ENCODE peak calls at places on chromosomes 3 and 15, in four cellular contexts. One of them, this sample, is unnamed.

GRCh38 chr15:91538782-91539181 is 314.7 kb upstream of the SLCO3A1 start:
- DNase-seq in nephron progenitor cell: no peak
- DNase-seq in AG04450: no peak
- DNase-seq in GM13976: no peak
- DNase-seq in this sample: no peak

GRCh38 chr3:127196002-127196401 is 3.1 kb downstream of the PRR23E start:
- DNase-seq in AG04450: no peak
- DNase-seq in nephron progenitor cell: no peak
- DNase-seq in GM13976: peak
- DNase-seq in this sample: peak

GRCh38 chr3:49602877-49603411 is 48.7 kb downstream of the BSN start:
- DNase-seq in AG04450: no peak
- DNase-seq in nephron progenitor cell: no peak
- DNase-seq in GM13976: no peak
- DNase-seq in this sample: no peak

GRCh38 chr3:113271189-113271588 is 59.8 kb downstream of the BOC start:
- DNase-seq in nephron progenitor cell: no peak
- DNase-seq in AG04450: no peak
- DNase-seq in GM13976: no peak
- DNase-seq in this sample: no peak

GRCh38 chr3:104353951-104354350 is 1012.8 kb upstream of the ALCAM start:
- DNase-seq in GM13976: no peak
- DNase-seq in AG04450: no peak
- DNase-seq in nephron progenitor cell: no peak
- DNase-seq in this sample: no peak

GRCh38 chr3:16378920-16379319 is 113.9 kb downstream of the OXNAD1 start:
- DNase-seq in GM13976: peak
- DNase-seq in nephron progenitor cell: no peak
- DNase-seq in AG04450: peak
- DNase-seq in this sample: peak

GRCh38 chr3:58526124-58526957 is 10.6 kb downstream of the ACOX2 start:
- DNase-seq in GM13976: no peak
- DNase-seq in nephron progenitor cell: no peak
- DNase-seq in AG04450: peak
- DNase-seq in this sample: no peak

GRCh38 chr3:11323827-11324226 is 51.6 kb downstream of the ATG7 start:
- DNase-seq in AG04450: no peak
- DNase-seq in GM13976: no peak
- DNase-seq in nephron progenitor cell: no peak
- DNase-seq in this sample: no peak

GRCh38 chr3:66138336-66139234 is 82.2 kb upstream of the SLC25A26 start:
- DNase-seq in AG04450: no peak
- DNase-seq in GM13976: peak
- DNase-seq in nephron progenitor cell: peak
- DNase-seq in this sample: peak

GRCh38 chr3:46673151-46674030 is 20.1 kb downstream of the ALS2CL start:
- DNase-seq in GM13976: no peak
- DNase-seq in nephron progenitor cell: no peak
- DNase-seq in AG04450: no peak
- DNase-seq in this sample: no peak

GRCh38 chr3:59857589-59858346 is 807.9 kb upstream of the CFAP20DC start:
- DNase-seq in AG04450: peak
- DNase-seq in nephron progenitor cell: peak
- DNase-seq in GM13976: peak
- DNase-seq in this sample: peak

GRCh38 chr3:196517919-196518318 is 2.8 kb upstream of the SMCO1 start:
- DNase-seq in AG04450: no peak
- DNase-seq in nephron progenitor cell: no peak
- DNase-seq in GM13976: no peak
- DNase-seq in this sample: no peak

GRCh38 chr3:141191097-141191749 is 40.4 kb upstream of the PXYLP1 start:
- DNase-seq in GM13976: no peak
- DNase-seq in AG04450: no peak
- DNase-seq in nephron progenitor cell: no peak
- DNase-seq in this sample: no peak

GRCh38 chr3:46929324-46929723 is 47.2 kb downstream of the CCDC12 start:
- DNase-seq in GM13976: no peak
- DNase-seq in nephron progenitor cell: no peak
- DNase-seq in AG04450: no peak
- DNase-seq in this sample: no peak

GRCh38 chr3:117790256-117790987 is 1080.8 kb downstream of the TUSC7 start:
- DNase-seq in GM13976: no peak
- DNase-seq in nephron progenitor cell: no peak
- DNase-seq in AG04450: no peak
- DNase-seq in this sample: no peak

GRCh38 chr3:136778865-136779264 is 26.7 kb upstream of the STAG1 start:
- DNase-seq in nephron progenitor cell: no peak
- DNase-seq in AG04450: no peak
- DNase-seq in GM13976: no peak
- DNase-seq in this sample: no peak

GRCh38 chr3:25831578-25831977 is 41.7 kb downstream of the OXSM start:
- DNase-seq in GM13976: no peak
- DNase-seq in AG04450: no peak
- DNase-seq in nephron progenitor cell: no peak
- DNase-seq in this sample: no peak

GRCh38 chr3:177213806-177214528 is 16.7 kb upstream of the TBL1XR1 start:
- DNase-seq in GM13976: no peak
- DNase-seq in AG04450: no peak
- DNase-seq in nephron progenitor cell: no peak
- DNase-seq in this sample: no peak

DNA sequence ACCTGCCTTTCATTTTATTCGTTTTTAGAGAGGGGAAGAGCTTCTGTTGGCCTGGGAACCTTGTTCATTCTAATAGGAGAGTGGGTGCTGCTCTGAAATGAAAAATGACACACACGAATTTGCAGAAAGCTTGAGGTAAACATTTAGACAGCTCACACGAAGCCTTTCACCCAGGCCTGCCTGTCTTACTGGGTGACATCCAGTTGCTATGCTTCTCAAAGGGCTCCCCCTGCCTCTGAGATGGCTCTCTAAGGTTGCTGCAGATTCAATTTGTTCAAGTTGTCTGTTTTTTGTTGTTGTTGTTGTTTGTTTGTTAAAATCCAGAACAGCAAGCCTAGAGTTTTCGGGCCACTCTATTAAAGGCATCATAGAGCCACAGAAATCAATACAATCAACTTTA is 18.1 kb downstream of the PEX5L start:
- DNase-seq in AG04450: no peak
- DNase-seq in nephron progenitor cell: no peak
- DNase-seq in GM13976: peak
- DNase-seq in this sample: peak
- TF ChIP-seq CTCF in AG04450: no peak
- TF ChIP-seq CTCF in nephron progenitor cell: no peak
- TF ChIP-seq CTCF in GM13976: peak
- TF ChIP-seq CTCF in this sample: peak

DNA sequence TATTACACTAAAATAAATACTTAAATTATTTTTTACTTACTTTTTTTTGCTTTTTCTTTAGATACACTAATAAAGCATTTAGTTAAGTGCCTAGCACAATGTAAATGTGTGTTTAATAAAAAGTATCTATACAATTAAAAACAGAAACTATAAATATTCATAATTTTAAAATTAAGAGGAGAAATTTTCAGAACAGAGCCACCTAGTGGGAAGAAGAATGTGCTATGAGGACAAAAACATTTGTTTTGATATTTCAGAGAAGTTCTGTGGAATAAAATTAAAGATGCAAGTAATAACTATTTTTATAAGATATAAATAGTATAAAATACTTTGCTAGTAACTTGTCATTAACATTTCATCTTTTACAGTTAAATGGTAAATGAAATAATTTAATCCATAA is 33.6 kb upstream of the PLSCR5 start:
- DNase-seq in nephron progenitor cell: no peak
- DNase-seq in AG04450: no peak
- DNase-seq in GM13976: no peak
- DNase-seq in this sample: no peak
- TF ChIP-seq CTCF in nephron progenitor cell: peak
- TF ChIP-seq CTCF in AG04450: peak
- TF ChIP-seq CTCF in GM13976: no peak
- TF ChIP-seq CTCF in this sample: peak

GRCh38 chr15:70447511-70447910 is 315.8 kb downstream of the UACA start:
- DNase-seq in nephron progenitor cell: no peak
- DNase-seq in GM13976: no peak
- DNase-seq in AG04450: no peak
- DNase-seq in this sample: no peak
- TF ChIP-seq CTCF in nephron progenitor cell: no peak
- TF ChIP-seq CTCF in GM13976: no peak
- TF ChIP-seq CTCF in AG04450: no peak
- TF ChIP-seq CTCF in this sample: no peak

DNA sequence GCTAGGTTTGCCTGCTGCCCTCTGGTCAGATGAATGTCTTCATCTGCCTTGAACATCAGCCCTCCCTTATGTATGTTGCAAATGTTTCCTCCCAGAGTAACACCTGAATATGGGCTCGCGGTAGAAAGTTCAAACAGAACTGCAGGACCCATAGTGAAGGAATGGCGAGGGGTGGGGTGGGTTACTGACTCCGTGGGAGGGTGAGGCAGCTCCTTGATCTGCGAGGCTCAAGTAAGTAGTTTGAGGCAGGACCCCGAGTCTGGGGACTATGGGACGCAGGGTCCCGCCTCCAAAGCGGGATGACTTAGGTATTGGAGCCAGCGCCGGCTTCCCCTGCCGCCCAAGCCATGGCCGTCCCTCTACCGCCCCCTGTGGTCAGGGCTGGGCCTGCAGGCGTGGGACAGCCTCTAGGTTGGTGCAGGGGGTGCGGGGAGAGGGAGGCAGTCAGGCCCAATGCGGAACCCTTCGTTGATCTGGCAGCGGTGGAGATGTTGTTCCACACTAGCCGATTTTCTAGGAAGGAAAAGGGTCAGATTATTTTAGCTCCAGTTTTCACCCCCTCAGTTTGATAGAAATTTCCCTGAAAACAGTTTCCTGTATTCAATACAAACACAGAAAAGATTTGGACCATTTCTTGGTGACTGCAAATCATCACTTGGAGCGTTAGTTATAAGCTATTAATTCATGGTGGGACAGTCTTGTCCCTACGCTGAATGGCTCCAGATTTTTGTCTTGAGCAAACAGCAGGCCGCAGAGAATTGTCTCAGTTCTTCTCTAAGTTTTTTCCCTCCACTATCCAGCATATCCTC is 72.3 kb downstream of the CORO2B start:
- DNase-seq in GM13976: peak
- DNase-seq in nephron progenitor cell: peak
- DNase-seq in AG04450: no peak
- DNase-seq in this sample: peak
- TF ChIP-seq CTCF in GM13976: peak
- TF ChIP-seq CTCF in nephron progenitor cell: peak
- TF ChIP-seq CTCF in AG04450: peak
- TF ChIP-seq CTCF in this sample: peak

GRCh38 chr15:101254157-101255065 is 2.6 kb upstream of the CHSY1 start:
- DNase-seq in AG04450: no peak
- DNase-seq in GM13976: no peak
- DNase-seq in nephron progenitor cell: no peak
- DNase-seq in this sample: no peak
- TF ChIP-seq CTCF in AG04450: no peak
- TF ChIP-seq CTCF in GM13976: no peak
- TF ChIP-seq CTCF in nephron progenitor cell: no peak
- TF ChIP-seq CTCF in this sample: no peak

GRCh38 chr3:179768080-179768479 is 115.2 kb downstream of the USP13 start:
- DNase-seq in nephron progenitor cell: peak
- DNase-seq in AG04450: peak
- DNase-seq in GM13976: no peak
- DNase-seq in this sample: no peak
- TF ChIP-seq CTCF in nephron progenitor cell: peak
- TF ChIP-seq CTCF in AG04450: peak
- TF ChIP-seq CTCF in GM13976: peak
- TF ChIP-seq CTCF in this sample: peak

GRCh38 chr15:41779662-41780157 is 5.4 kb downstream of the MAPKBP1 start:
- DNase-seq in nephron progenitor cell: no peak
- DNase-seq in GM13976: no peak
- DNase-seq in AG04450: no peak
- DNase-seq in this sample: no peak
- TF ChIP-seq CTCF in nephron progenitor cell: no peak
- TF ChIP-seq CTCF in GM13976: no peak
- TF ChIP-seq CTCF in AG04450: no peak
- TF ChIP-seq CTCF in this sample: no peak

GRCh38 chr3:133573054-133573628 is 345 bp upstream of the CDV3 start:
- DNase-seq in AG04450: peak
- DNase-seq in nephron progenitor cell: peak
- DNase-seq in GM13976: peak
- DNase-seq in this sample: peak
- TF ChIP-seq CTCF in AG04450: peak
- TF ChIP-seq CTCF in nephron progenitor cell: no peak
- TF ChIP-seq CTCF in GM13976: peak
- TF ChIP-seq CTCF in this sample: peak

GRCh38 chr15:78075490-78076230 is 1.9 kb downstream of the TBC1D2B start:
- DNase-seq in nephron progenitor cell: peak
- DNase-seq in AG04450: peak
- DNase-seq in GM13976: no peak
- DNase-seq in this sample: no peak

GRCh38 chr15:78079296-78080087 is 2.0 kb upstream of the TBC1D2B start:
- DNase-seq in GM13976: no peak
- DNase-seq in nephron progenitor cell: no peak
- DNase-seq in AG04450: no peak
- DNase-seq in this sample: no peak

GRCh38 chr15:78077860-78078187 is 313 bp upstream of the TBC1D2B start:
- DNase-seq in nephron progenitor cell: no peak
- DNase-seq in GM13976: no peak
- DNase-seq in AG04450: no peak
- DNase-seq in this sample: no peak

GRCh38 chr15:78077053-78077859 is at the start of gene TBC1D2B:
- DNase-seq in GM13976: peak
- DNase-seq in AG04450: no peak
- DNase-seq in nephron progenitor cell: peak
- DNase-seq in this sample: peak

GRCh38 chr15:78076231-78077052 is 1.1 kb downstream of the TBC1D2B start:
- DNase-seq in GM13976: no peak
- DNase-seq in AG04450: no peak
- DNase-seq in nephron progenitor cell: peak
- DNase-seq in this sample: no peak
- TF ChIP-seq CTCF in GM13976: no peak
- TF ChIP-seq CTCF in AG04450: peak
- TF ChIP-seq CTCF in nephron progenitor cell: no peak
- TF ChIP-seq CTCF in this sample: peak

GRCh38 chr3:131540821-131541220 is 38.0 kb upstream of the MRPL3 start:
- DNase-seq in GM13976: no peak
- DNase-seq in AG04450: no peak
- DNase-seq in nephron progenitor cell: no peak
- DNase-seq in this sample: no peak

GRCh38 chr3:131541288-131541687 is 38.5 kb upstream of the MRPL3 start:
- DNase-seq in nephron progenitor cell: no peak
- DNase-seq in GM13976: no peak
- DNase-seq in AG04450: no peak
- DNase-seq in this sample: no peak

GRCh38 chr3:131540143-131540542 is 37.4 kb upstream of the MRPL3 start:
- DNase-seq in nephron progenitor cell: no peak
- DNase-seq in GM13976: no peak
- DNase-seq in AG04450: no peak
- DNase-seq in this sample: no peak

GRCh38 chr3:131544557-131544956 is 41.8 kb upstream of the MRPL3 start:
- DNase-seq in GM13976: no peak
- DNase-seq in AG04450: no peak
- DNase-seq in nephron progenitor cell: no peak
- DNase-seq in this sample: no peak

DNA sequence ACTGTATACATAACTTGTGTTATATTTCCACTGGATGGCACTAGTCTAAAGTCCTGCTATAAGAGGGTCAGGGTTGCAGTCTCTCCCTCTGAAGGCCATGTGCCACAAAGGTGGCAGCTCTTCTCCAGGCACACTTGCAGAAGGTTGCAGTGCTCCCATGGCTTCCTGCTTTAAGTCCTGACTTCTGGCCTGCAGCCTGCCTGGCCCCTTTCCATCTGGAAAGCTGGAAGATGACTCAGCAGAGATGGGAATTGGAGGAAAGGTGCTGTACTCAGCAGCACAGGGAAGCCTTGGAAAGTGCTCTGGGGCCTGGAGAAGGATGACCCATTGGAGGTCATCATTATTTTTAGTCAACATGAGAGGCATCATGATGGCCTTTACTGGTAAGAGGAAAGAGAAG is 40.9 kb upstream of the MRPL3 start:
- DNase-seq in GM13976: no peak
- DNase-seq in AG04450: peak
- DNase-seq in nephron progenitor cell: no peak
- DNase-seq in this sample: no peak
- TF ChIP-seq CTCF in GM13976: no peak
- TF ChIP-seq CTCF in AG04450: no peak
- TF ChIP-seq CTCF in nephron progenitor cell: no peak
- TF ChIP-seq CTCF in this sample: no peak